ENCODE peak calls at places on chromosomes 5 and 9, in ten cellular contexts. X is ureter; A is HTR-8/SVneo; J is neural crest cell; F is hypothalamus; R is naive thymus-derived CD4-positive, alpha-beta T cell; T is activated gamma-delta T cell treated with Interleukin-2 at 50 U/mL for 16 hours; L is astrocyte; M is RPMI8226; G is ovary. O is an unnamed sample.

GRCh38 chr5:9537223-9538141 is 8.4 kb downstream of the SEMA5A start:
- DNase-seq in A (no peak), J (no peak), M (no peak), L (no peak), T (no peak), R (no peak), X (no peak), F (no peak), G (no peak), O (no peak)

GRCh38 chr5:17694922-17695321 is 60.7 kb downstream of the TAF11L14 start:
- DNase-seq in G (no peak), J (no peak), A (no peak), T (no peak), M (no peak), F (no peak), X (no peak), L (no peak), R (no peak), O (peak)

GRCh38 chr9:26665676-26666075 is 226.9 kb downstream of the CAAP1 start:
- DNase-seq in T (no peak), J (no peak), F (no peak), R (no peak), G (no peak), M (no peak), L (no peak), A (no peak), X (no peak), O (no peak)

GRCh38 chr5:151449836-151450235 is 2.4 kb downstream of the SLC36A1 start:
- DNase-seq in J (no peak), L (no peak), M (no peak), T (no peak), A (no peak), X (no peak), F (no peak), G (no peak), R (no peak), O (no peak)

GRCh38 chr9:114154597-114155102 is 687 bp upstream of the COL27A1 start:
- DNase-seq in F (no peak), T (no peak), L (peak), A (no peak), J (no peak), M (no peak), R (no peak), G (no peak), X (no peak), O (no peak)

GRCh38 chr9:35114921-35115341 is 731 bp downstream of the ATOSB start:
- DNase-seq in A (no peak), X (peak), R (peak), T (no peak), L (peak), F (peak), M (peak), J (peak), G (peak), O (peak)

GRCh38 chr5:127705120-127705892 is 2.1 kb downstream of the CCDC192 start:
- DNase-seq in T (no peak), J (no peak), L (peak), R (no peak), A (no peak), F (no peak), X (no peak), G (no peak), M (peak), O (peak)

GRCh38 chr5:91245871-91246270 is 137.2 kb downstream of the ARRDC3 start:
- DNase-seq in M (no peak), F (no peak), A (peak), X (no peak), G (no peak), L (no peak), T (no peak), J (no peak), R (no peak), O (no peak)

GRCh38 chr5:153659337-153659736 is 168.9 kb downstream of the GRIA1 start:
- DNase-seq in R (no peak), A (peak), G (no peak), L (peak), F (no peak), X (no peak), T (no peak), J (no peak), M (no peak), O (peak)

GRCh38 chr5:26948921-26949320 is 89.5 kb downstream of the CDH9 start:
- DNase-seq in M (no peak), J (no peak), R (no peak), T (no peak), G (no peak), F (no peak), X (no peak), A (no peak), L (no peak), O (peak)

GRCh38 chr9:125646222-125647100 is 60.5 kb downstream of the MAPKAP1 start:
- DNase-seq in F (no peak), G (no peak), R (peak), A (no peak), X (no peak), L (no peak), J (no peak), T (no peak), M (peak), O (peak)

GRCh38 chr9:103991698-103992097 is 102.4 kb upstream of the SMC2 start:
- DNase-seq in J (no peak), X (no peak), M (no peak), R (no peak), L (no peak), G (no peak), A (no peak), F (no peak), T (no peak), O (peak)

GRCh38 chr9:109276469-109277440 is 44.1 kb downstream of the EPB41L4B start:
- DNase-seq in M (no peak), L (no peak), T (no peak), X (no peak), R (no peak), A (no peak), G (no peak), F (no peak), J (no peak), O (no peak)

GRCh38 chr9:29209748-29210276 is 1636.5 kb upstream of the C9orf72 start:
- DNase-seq in X (no peak), T (no peak), G (no peak), L (no peak), A (no peak), R (no peak), J (no peak), F (no peak), M (no peak), O (no peak)

GRCh38 chr9:131657890-131658752 is 81.8 kb downstream of the RAPGEF1 start:
- DNase-seq in J (no peak), L (peak), G (no peak), A (peak), R (no peak), F (no peak), X (no peak), M (no peak), T (no peak), O (peak)

GRCh38 chr5:122236270-122236669 is 75.8 kb upstream of the SNCAIP start:
- DNase-seq in R (no peak), F (no peak), J (no peak), A (no peak), G (no peak), T (no peak), L (no peak), M (no peak), X (no peak), O (no peak)

O was measured in iris pigment epithelial cell.